ENCODE peak calls at places on chromosomes 5 and 9, in nine cellular contexts. M is fibroblast of pulmonary artery; J is activated T-cell treated with anti-CD3 and anti-CD28 coated beads, Interleukin-2, amount 50 U/mL, for 1 hour; X is lung microvascular endothelial cell; T is stimulated activated effector memory CD8-positive, alpha-beta T cell treated with anti-CD3 and anti-CD28 coated beads, Interleukin-12 subunit alpha, Interleukin-12 subunit beta, amount 100 ng/mL, for 72 hours; R is non-pigmented ciliary epithelial cell; H is T-helper 9 cell; Y is BJ; C is HuH-7.5. D is an unnamed sample.

GRCh38 chr9:125493861-125494554 is 213.0 kb downstream of the MAPKAP1 start:
- DNase-seq in H (no peak), C (no peak), Y (no peak), J (no peak), R (no peak), X (no peak), T (no peak), M (no peak), D (peak; percentile 15)

GRCh38 chr5:66959668-66960067 is 236.9 kb downstream of the CD180 start:
- DNase-seq in C (no peak), R (no peak), Y (no peak), H (no peak), T (no peak), X (no peak), M (no peak), J (no peak), D (peak; percentile 61)

GRCh38 chr9:33101104-33101951 is 24.9 kb upstream of the SMU1 start:
- DNase-seq in Y (no peak), X (peak; percentile 19), H (no peak), J (no peak), T (no peak), M (peak; percentile 50), R (no peak), C (no peak), D (peak; percentile 75)

GRCh38 chr9:126643945-126644527 is 30.3 kb downstream of the LMX1B start:
- DNase-seq in T (no peak), H (no peak), C (no peak), J (no peak), M (no peak), Y (no peak), R (no peak), X (no peak), D (no peak)

GRCh38 chr5:16554110-16554509 is 62.7 kb downstream of the RETREG1 start:
- DNase-seq in H (no peak), R (no peak), T (no peak), C (no peak), M (no peak), X (no peak), J (no peak), Y (no peak), D (no peak)

GRCh38 chr5:52895572-52896296 is 93.4 kb upstream of the ITGA2 start:
- DNase-seq in J (no peak), Y (no peak), H (no peak), C (no peak), R (no peak), M (peak; percentile 24), X (no peak), T (no peak), D (no peak)

GRCh38 chr9:79559501-79560181 is 12.1 kb upstream of the TLE4 start:
- DNase-seq in T (no peak), Y (no peak), C (no peak), J (no peak), X (no peak), R (no peak), H (no peak), M (no peak), D (no peak)

GRCh38 chr5:122896598-122897282 is 51.3 kb downstream of the SNX24 start:
- DNase-seq in Y (no peak), T (no peak), J (no peak), H (no peak), R (no peak), M (peak; percentile 63), X (peak; percentile 61), C (no peak), D (peak; percentile 31)

GRCh38 chr5:81749186-81749561 is 1.7 kb downstream of the SSBP2 start:
- DNase-seq in T (no peak), Y (no peak), X (no peak), M (peak; percentile 42), J (no peak), R (no peak), H (no peak), C (no peak), D (no peak)

D was measured in LHCN-M2.